ENCODE peak calls at places on chromosomes 11 and 22, in eight cellular contexts. One of them, this sample, is unnamed.

GRCh38 chr22:30182365-30182764 is 64.2 kb downstream of the LIF start:
- DNase-seq in neural crest cell: no peak
- DNase-seq in AG09309: no peak
- DNase-seq in coronary artery: no peak
- DNase-seq in fibroblast of lung: peak
- DNase-seq in astrocyte of the spinal cord: no peak
- DNase-seq in OCI-LY7: no peak
- DNase-seq in astrocyte: peak
- DNase-seq in this sample: no peak

GRCh38 chr11:101049123-101049522 is 80.5 kb downstream of the PGR start:
- DNase-seq in neural crest cell: peak
- DNase-seq in AG09309: no peak
- DNase-seq in coronary artery: no peak
- DNase-seq in fibroblast of lung: no peak
- DNase-seq in astrocyte of the spinal cord: no peak
- DNase-seq in OCI-LY7: no peak
- DNase-seq in astrocyte: no peak
- DNase-seq in this sample: no peak

GRCh38 chr11:85626496-85626895 is 648 bp downstream of the DLG2 start:
- DNase-seq in neural crest cell: no peak
- DNase-seq in AG09309: no peak
- DNase-seq in coronary artery: no peak
- DNase-seq in fibroblast of lung: no peak
- DNase-seq in astrocyte of the spinal cord: no peak
- DNase-seq in OCI-LY7: no peak
- DNase-seq in astrocyte: no peak
- DNase-seq in this sample: no peak

GRCh38 chr22:21593406-21594232 is 26.1 kb downstream of the UBE2L3 start:
- DNase-seq in neural crest cell: peak
- DNase-seq in AG09309: no peak
- DNase-seq in coronary artery: no peak
- DNase-seq in fibroblast of lung: no peak
- DNase-seq in astrocyte of the spinal cord: no peak
- DNase-seq in OCI-LY7: no peak
- DNase-seq in astrocyte: no peak
- DNase-seq in this sample: no peak

GRCh38 chr11:129021295-129021694 is 78.6 kb upstream of the TP53AIP1 start:
- DNase-seq in neural crest cell: no peak
- DNase-seq in AG09309: no peak
- DNase-seq in coronary artery: no peak
- DNase-seq in fibroblast of lung: no peak
- DNase-seq in astrocyte of the spinal cord: no peak
- DNase-seq in OCI-LY7: no peak
- DNase-seq in astrocyte: no peak
- DNase-seq in this sample: no peak

GRCh38 chr11:8080674-8081590 is at the start of gene TUB:
- DNase-seq in neural crest cell: peak
- DNase-seq in AG09309: no peak
- DNase-seq in coronary artery: no peak
- DNase-seq in fibroblast of lung: peak
- DNase-seq in astrocyte of the spinal cord: no peak
- DNase-seq in OCI-LY7: no peak
- DNase-seq in astrocyte: no peak
- DNase-seq in this sample: peak

GRCh38 chr11:93820085-93820710 is 30.2 kb downstream of the VSTM5 start:
- DNase-seq in neural crest cell: no peak
- DNase-seq in AG09309: no peak
- DNase-seq in coronary artery: no peak
- DNase-seq in fibroblast of lung: no peak
- DNase-seq in astrocyte of the spinal cord: no peak
- DNase-seq in OCI-LY7: no peak
- DNase-seq in astrocyte: no peak
- DNase-seq in this sample: no peak

GRCh38 chr22:39474351-39474991 is 17.7 kb downstream of the MGAT3 start:
- DNase-seq in neural crest cell: no peak
- DNase-seq in AG09309: no peak
- DNase-seq in coronary artery: no peak
- DNase-seq in fibroblast of lung: no peak
- DNase-seq in astrocyte of the spinal cord: no peak
- DNase-seq in OCI-LY7: no peak
- DNase-seq in astrocyte: no peak
- DNase-seq in this sample: no peak

GRCh38 chr11:106091480-106092123 is 14.1 kb downstream of the AASDHPPT start:
- DNase-seq in neural crest cell: no peak
- DNase-seq in AG09309: peak
- DNase-seq in coronary artery: no peak
- DNase-seq in fibroblast of lung: peak
- DNase-seq in astrocyte of the spinal cord: peak
- DNase-seq in OCI-LY7: no peak
- DNase-seq in astrocyte: peak
- DNase-seq in this sample: peak

GRCh38 chr11:48034926-48035876 is 54.8 kb downstream of the PTPRJ start:
- DNase-seq in neural crest cell: no peak
- DNase-seq in AG09309: no peak
- DNase-seq in coronary artery: no peak
- DNase-seq in fibroblast of lung: peak
- DNase-seq in astrocyte of the spinal cord: no peak
- DNase-seq in OCI-LY7: no peak
- DNase-seq in astrocyte: no peak
- DNase-seq in this sample: no peak

GRCh38 chr22:17941501-17942406 is 82.6 kb downstream of the MICAL3 start:
- DNase-seq in neural crest cell: no peak
- DNase-seq in AG09309: no peak
- DNase-seq in coronary artery: no peak
- DNase-seq in fibroblast of lung: no peak
- DNase-seq in astrocyte of the spinal cord: no peak
- DNase-seq in OCI-LY7: no peak
- DNase-seq in astrocyte: no peak
- DNase-seq in this sample: no peak

GRCh38 chr11:62295504-62295903 is 3.4 kb downstream of the SCGB1D4 start:
- DNase-seq in neural crest cell: peak
- DNase-seq in AG09309: no peak
- DNase-seq in coronary artery: no peak
- DNase-seq in fibroblast of lung: peak
- DNase-seq in astrocyte of the spinal cord: peak
- DNase-seq in OCI-LY7: no peak
- DNase-seq in astrocyte: peak
- DNase-seq in this sample: no peak

GRCh38 chr22:41687901-41688364 is 734 bp downstream of the SNU13 start:
- DNase-seq in neural crest cell: no peak
- DNase-seq in AG09309: no peak
- DNase-seq in coronary artery: no peak
- DNase-seq in fibroblast of lung: peak
- DNase-seq in astrocyte of the spinal cord: peak
- DNase-seq in OCI-LY7: peak
- DNase-seq in astrocyte: peak
- DNase-seq in this sample: no peak

GRCh38 chr22:30201970-30202369 is 44.6 kb downstream of the LIF start:
- DNase-seq in neural crest cell: no peak
- DNase-seq in AG09309: no peak
- DNase-seq in coronary artery: no peak
- DNase-seq in fibroblast of lung: peak
- DNase-seq in astrocyte of the spinal cord: peak
- DNase-seq in OCI-LY7: no peak
- DNase-seq in astrocyte: peak
- DNase-seq in this sample: no peak

GRCh38 chr11:73734996-73735395 is 25.9 kb downstream of the RAB6A start:
- DNase-seq in neural crest cell: no peak
- DNase-seq in AG09309: no peak
- DNase-seq in coronary artery: no peak
- DNase-seq in fibroblast of lung: peak
- DNase-seq in astrocyte of the spinal cord: peak
- DNase-seq in OCI-LY7: no peak
- DNase-seq in astrocyte: peak
- DNase-seq in this sample: no peak

GRCh38 chr11:2690596-2691354 is 9.0 kb downstream of the KCNQ1OT1 start:
- DNase-seq in neural crest cell: no peak
- DNase-seq in AG09309: no peak
- DNase-seq in coronary artery: no peak
- DNase-seq in fibroblast of lung: no peak
- DNase-seq in astrocyte of the spinal cord: no peak
- DNase-seq in OCI-LY7: no peak
- DNase-seq in astrocyte: no peak
- DNase-seq in this sample: no peak

GRCh38 chr11:31649567-31649966 is 140.0 kb downstream of the ELP4 start:
- DNase-seq in neural crest cell: no peak
- DNase-seq in AG09309: no peak
- DNase-seq in coronary artery: no peak
- DNase-seq in fibroblast of lung: no peak
- DNase-seq in astrocyte of the spinal cord: no peak
- DNase-seq in OCI-LY7: no peak
- DNase-seq in astrocyte: no peak
- DNase-seq in this sample: no peak

GRCh38 chr11:73393011-73393380 is 16.8 kb downstream of the RELT start:
- DNase-seq in neural crest cell: no peak
- DNase-seq in AG09309: no peak
- DNase-seq in coronary artery: no peak
- DNase-seq in fibroblast of lung: no peak
- DNase-seq in astrocyte of the spinal cord: no peak
- DNase-seq in OCI-LY7: no peak
- DNase-seq in astrocyte: no peak
- DNase-seq in this sample: no peak

GRCh38 chr22:35564975-35565867 is 24.6 kb downstream of the RASD2 start:
- DNase-seq in neural crest cell: no peak
- DNase-seq in AG09309: no peak
- DNase-seq in coronary artery: no peak
- DNase-seq in fibroblast of lung: peak
- DNase-seq in astrocyte of the spinal cord: peak
- DNase-seq in OCI-LY7: no peak
- DNase-seq in astrocyte: peak
- DNase-seq in this sample: no peak

GRCh38 chr11:61138940-61139339 is 22.3 kb downstream of the VPS37C start:
- DNase-seq in neural crest cell: no peak
- DNase-seq in AG09309: peak
- DNase-seq in coronary artery: no peak
- DNase-seq in fibroblast of lung: peak
- DNase-seq in astrocyte of the spinal cord: peak
- DNase-seq in OCI-LY7: no peak
- DNase-seq in astrocyte: peak
- DNase-seq in this sample: no peak

GRCh38 chr11:69000391-69000790 is 12.7 kb downstream of the MRGPRF start:
- DNase-seq in neural crest cell: no peak
- DNase-seq in AG09309: no peak
- DNase-seq in coronary artery: no peak
- DNase-seq in fibroblast of lung: no peak
- DNase-seq in astrocyte of the spinal cord: no peak
- DNase-seq in OCI-LY7: no peak
- DNase-seq in astrocyte: no peak
- DNase-seq in this sample: no peak

GRCh38 chr22:23302171-23303002 is 122.1 kb downstream of the BCR start:
- DNase-seq in neural crest cell: no peak
- DNase-seq in AG09309: no peak
- DNase-seq in coronary artery: peak
- DNase-seq in fibroblast of lung: peak
- DNase-seq in astrocyte of the spinal cord: peak
- DNase-seq in OCI-LY7: no peak
- DNase-seq in astrocyte: no peak
- DNase-seq in this sample: no peak

GRCh38 chr11:48063424-48063978 is 83.1 kb downstream of the PTPRJ start:
- DNase-seq in neural crest cell: no peak
- DNase-seq in AG09309: peak
- DNase-seq in coronary artery: no peak
- DNase-seq in fibroblast of lung: peak
- DNase-seq in astrocyte of the spinal cord: peak
- DNase-seq in OCI-LY7: no peak
- DNase-seq in astrocyte: peak
- DNase-seq in this sample: peak

GRCh38 chr22:37211853-37212173 is 464 bp downstream of the SSTR3 start:
- DNase-seq in neural crest cell: no peak
- DNase-seq in AG09309: no peak
- DNase-seq in coronary artery: no peak
- DNase-seq in fibroblast of lung: no peak
- DNase-seq in astrocyte of the spinal cord: no peak
- DNase-seq in OCI-LY7: no peak
- DNase-seq in astrocyte: no peak
- DNase-seq in this sample: no peak

GRCh38 chr22:42067706-42068350 is 2.8 kb downstream of the NAGA start:
- DNase-seq in neural crest cell: no peak
- DNase-seq in AG09309: no peak
- DNase-seq in coronary artery: no peak
- DNase-seq in fibroblast of lung: no peak
- DNase-seq in astrocyte of the spinal cord: no peak
- DNase-seq in OCI-LY7: no peak
- DNase-seq in astrocyte: no peak
- DNase-seq in this sample: no peak

GRCh38 chr11:4167758-4168157 is 73.2 kb downstream of the RRM1 start:
- DNase-seq in neural crest cell: no peak
- DNase-seq in AG09309: no peak
- DNase-seq in coronary artery: no peak
- DNase-seq in fibroblast of lung: no peak
- DNase-seq in astrocyte of the spinal cord: no peak
- DNase-seq in OCI-LY7: no peak
- DNase-seq in astrocyte: no peak
- DNase-seq in this sample: no peak
- TF ChIP-seq CTCF in neural crest cell: no peak
- TF ChIP-seq CTCF in AG09309: no peak
- TF ChIP-seq CTCF in coronary artery: no peak
- TF ChIP-seq CTCF in fibroblast of lung: no peak
- TF ChIP-seq CTCF in astrocyte of the spinal cord: no peak
- TF ChIP-seq CTCF in OCI-LY7: no peak
- TF ChIP-seq CTCF in astrocyte: no peak
- TF ChIP-seq CTCF in this sample: no peak

GRCh38 chr11:126282742-126283591 is at the start of gene TIRAP:
- DNase-seq in neural crest cell: peak
- DNase-seq in AG09309: no peak
- DNase-seq in coronary artery: peak
- DNase-seq in fibroblast of lung: peak
- DNase-seq in astrocyte of the spinal cord: peak
- DNase-seq in OCI-LY7: peak
- DNase-seq in astrocyte: peak
- DNase-seq in this sample: peak
- TF ChIP-seq CTCF in neural crest cell: peak
- TF ChIP-seq CTCF in AG09309: no peak
- TF ChIP-seq CTCF in coronary artery: no peak
- TF ChIP-seq CTCF in fibroblast of lung: no peak
- TF ChIP-seq CTCF in astrocyte of the spinal cord: no peak
- TF ChIP-seq CTCF in OCI-LY7: no peak
- TF ChIP-seq CTCF in astrocyte: no peak
- TF ChIP-seq CTCF in this sample: no peak

GRCh38 chr11:107593941-107594340 is 3.0 kb downstream of the ELMOD1 start:
- DNase-seq in neural crest cell: no peak
- DNase-seq in AG09309: no peak
- DNase-seq in coronary artery: no peak
- DNase-seq in fibroblast of lung: no peak
- DNase-seq in astrocyte of the spinal cord: no peak
- DNase-seq in OCI-LY7: no peak
- DNase-seq in astrocyte: no peak
- DNase-seq in this sample: no peak
- TF ChIP-seq CTCF in neural crest cell: no peak
- TF ChIP-seq CTCF in AG09309: no peak
- TF ChIP-seq CTCF in coronary artery: no peak
- TF ChIP-seq CTCF in fibroblast of lung: no peak
- TF ChIP-seq CTCF in astrocyte of the spinal cord: no peak
- TF ChIP-seq CTCF in OCI-LY7: no peak
- TF ChIP-seq CTCF in astrocyte: no peak
- TF ChIP-seq CTCF in this sample: no peak

DNA sequence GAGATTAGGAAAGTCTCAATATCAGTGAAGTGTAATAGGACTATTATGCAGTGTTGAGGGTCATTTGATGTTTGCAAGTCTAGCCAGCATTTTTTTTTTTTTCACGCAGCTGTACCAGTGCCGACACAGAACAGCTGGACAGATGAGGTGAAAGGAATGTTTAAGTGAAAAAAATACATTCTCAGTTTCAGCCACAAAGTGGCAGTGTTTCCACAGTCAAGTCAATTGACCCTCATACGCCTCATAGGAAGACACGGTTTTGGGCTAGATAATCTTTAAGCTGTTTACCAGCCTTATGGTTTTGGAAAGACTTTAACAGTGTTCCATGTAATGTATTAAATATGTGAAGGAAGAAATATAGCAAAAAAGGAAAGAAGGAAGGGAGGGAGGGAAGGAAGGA is 349.9 kb upstream of the ANO3 start:
- DNase-seq in neural crest cell: peak
- DNase-seq in AG09309: peak
- DNase-seq in coronary artery: no peak
- DNase-seq in fibroblast of lung: peak
- DNase-seq in astrocyte of the spinal cord: peak
- DNase-seq in OCI-LY7: peak
- DNase-seq in astrocyte: peak
- DNase-seq in this sample: peak
- TF ChIP-seq CTCF in neural crest cell: peak
- TF ChIP-seq CTCF in AG09309: peak
- TF ChIP-seq CTCF in coronary artery: peak
- TF ChIP-seq CTCF in fibroblast of lung: peak
- TF ChIP-seq CTCF in astrocyte of the spinal cord: peak
- TF ChIP-seq CTCF in OCI-LY7: peak
- TF ChIP-seq CTCF in astrocyte: peak
- TF ChIP-seq CTCF in this sample: peak